ENCODE peak calls at places on chromosomes 11 and 22, in four cellular contexts. One of them, this sample, is unnamed.
A peak's percentile ranks its signal among the peaks of the same experiment; 100 is the strongest.

GRCh38 chr22:21977814-21978213 is 4.8 kb downstream of the TOP3B start:
- DNase-seq in cardiac muscle cell: no peak
- DNase-seq in keratinocyte: no peak
- DNase-seq in psoas muscle: no peak
- DNase-seq in this sample: no peak

GRCh38 chr22:17931400-17931825 is 92.9 kb downstream of the MICAL3 start:
- DNase-seq in psoas muscle: peak; percentile 64
- DNase-seq in keratinocyte: no peak
- DNase-seq in cardiac muscle cell: no peak
- DNase-seq in this sample: no peak

GRCh38 chr11:2982214-2982613 is 9.9 kb downstream of the NAP1L4 start:
- DNase-seq in keratinocyte: no peak
- DNase-seq in cardiac muscle cell: no peak
- DNase-seq in psoas muscle: no peak
- DNase-seq in this sample: no peak

GRCh38 chr22:45413368-45414211 is at the start of the genes RIBC2 and SMC1B:
- DNase-seq in cardiac muscle cell: peak; percentile 87
- DNase-seq in psoas muscle: peak; percentile 72
- DNase-seq in keratinocyte: peak; percentile 30
- DNase-seq in this sample: peak; percentile 79

GRCh38 chr11:133531971-133532651 is at the start of gene OPCML:
- DNase-seq in cardiac muscle cell: no peak
- DNase-seq in psoas muscle: no peak
- DNase-seq in keratinocyte: no peak
- DNase-seq in this sample: no peak

GRCh38 chr11:45650166-45651095 is 15.0 kb downstream of the CHST1 start:
- DNase-seq in keratinocyte: no peak
- DNase-seq in cardiac muscle cell: no peak
- DNase-seq in psoas muscle: no peak
- DNase-seq in this sample: no peak

GRCh38 chr11:74465291-74465708 is 2.0 kb downstream of the KCNE3 start:
- DNase-seq in cardiac muscle cell: no peak
- DNase-seq in keratinocyte: no peak
- DNase-seq in psoas muscle: no peak
- DNase-seq in this sample: no peak

GRCh38 chr11:44775366-44776356 is 48.9 kb downstream of the TSPAN18 start:
- DNase-seq in keratinocyte: peak; percentile 4
- DNase-seq in psoas muscle: peak; percentile 48
- DNase-seq in cardiac muscle cell: peak; percentile 61
- DNase-seq in this sample: no peak

GRCh38 chr11:105109855-105110750 is 29.5 kb downstream of the CARD18 start:
- DNase-seq in keratinocyte: no peak
- DNase-seq in cardiac muscle cell: peak; percentile 76
- DNase-seq in psoas muscle: no peak
- DNase-seq in this sample: peak; percentile 9

GRCh38 chr22:39800790-39801540 is 92.6 kb downstream of the ENTHD1 start:
- DNase-seq in cardiac muscle cell: no peak
- DNase-seq in keratinocyte: no peak
- DNase-seq in psoas muscle: no peak
- DNase-seq in this sample: no peak

GRCh38 chr22:19429950-19430889 is 1.3 kb downstream of the HIRA start:
- DNase-seq in keratinocyte: no peak
- DNase-seq in psoas muscle: peak; percentile 41
- DNase-seq in cardiac muscle cell: peak; percentile 82
- DNase-seq in this sample: peak; percentile 65

GRCh38 chr11:46416656-46417055 is 25.1 kb upstream of the CHRM4 start:
- DNase-seq in psoas muscle: no peak
- DNase-seq in cardiac muscle cell: no peak
- DNase-seq in keratinocyte: no peak
- DNase-seq in this sample: no peak

GRCh38 chr11:61682093-61682732 is 2.0 kb downstream of the DAGLA start:
- DNase-seq in cardiac muscle cell: no peak
- DNase-seq in psoas muscle: peak; percentile 81
- DNase-seq in keratinocyte: no peak
- DNase-seq in this sample: no peak

GRCh38 chr11:57484141-57484710 is 23.9 kb downstream of the RTN4RL2 start:
- DNase-seq in psoas muscle: no peak
- DNase-seq in cardiac muscle cell: no peak
- DNase-seq in keratinocyte: no peak
- DNase-seq in this sample: no peak

GRCh38 chr22:36797988-36798670 is 18.7 kb downstream of the PVALB start:
- DNase-seq in psoas muscle: no peak
- DNase-seq in keratinocyte: no peak
- DNase-seq in cardiac muscle cell: no peak
- DNase-seq in this sample: no peak

GRCh38 chr22:30733081-30733680 is 38.5 kb downstream of the OSBP2 start:
- DNase-seq in keratinocyte: no peak
- DNase-seq in psoas muscle: no peak
- DNase-seq in cardiac muscle cell: peak; percentile 75
- DNase-seq in this sample: peak; percentile 79

GRCh38 chr11:38300570-38300969 is 1702.5 kb upstream of the RAG2 start:
- DNase-seq in cardiac muscle cell: no peak
- DNase-seq in psoas muscle: no peak
- DNase-seq in keratinocyte: no peak
- DNase-seq in this sample: no peak

GRCh38 chr11:37926772-37927171 is 1328.7 kb upstream of the RAG2 start:
- DNase-seq in keratinocyte: no peak
- DNase-seq in cardiac muscle cell: no peak
- DNase-seq in psoas muscle: no peak
- DNase-seq in this sample: no peak

GRCh38 chr11:57476223-57476882 is 16.0 kb downstream of the RTN4RL2 start:
- DNase-seq in keratinocyte: no peak
- DNase-seq in cardiac muscle cell: no peak
- DNase-seq in psoas muscle: peak; percentile 59
- DNase-seq in this sample: no peak

GRCh38 chr11:7520011-7520942 is 6.5 kb downstream of the PPFIBP2 start:
- DNase-seq in keratinocyte: no peak
- DNase-seq in cardiac muscle cell: no peak
- DNase-seq in psoas muscle: no peak
- DNase-seq in this sample: no peak

GRCh38 chr11:131760191-131760951 is 390.0 kb downstream of the NTM start:
- DNase-seq in cardiac muscle cell: peak; percentile 91
- DNase-seq in psoas muscle: no peak
- DNase-seq in keratinocyte: no peak
- DNase-seq in this sample: peak; percentile 78

GRCh38 chr11:35404397-35404775 is 15.0 kb downstream of the SLC1A2 start:
- DNase-seq in keratinocyte: no peak
- DNase-seq in cardiac muscle cell: peak; percentile 41
- DNase-seq in psoas muscle: no peak
- DNase-seq in this sample: peak; percentile 42
- TF ChIP-seq CTCF in keratinocyte: peak; percentile 66
- TF ChIP-seq CTCF in cardiac muscle cell: peak; percentile 59
- TF ChIP-seq CTCF in psoas muscle: peak; percentile 38
- TF ChIP-seq CTCF in this sample: peak; percentile 63

DNA sequence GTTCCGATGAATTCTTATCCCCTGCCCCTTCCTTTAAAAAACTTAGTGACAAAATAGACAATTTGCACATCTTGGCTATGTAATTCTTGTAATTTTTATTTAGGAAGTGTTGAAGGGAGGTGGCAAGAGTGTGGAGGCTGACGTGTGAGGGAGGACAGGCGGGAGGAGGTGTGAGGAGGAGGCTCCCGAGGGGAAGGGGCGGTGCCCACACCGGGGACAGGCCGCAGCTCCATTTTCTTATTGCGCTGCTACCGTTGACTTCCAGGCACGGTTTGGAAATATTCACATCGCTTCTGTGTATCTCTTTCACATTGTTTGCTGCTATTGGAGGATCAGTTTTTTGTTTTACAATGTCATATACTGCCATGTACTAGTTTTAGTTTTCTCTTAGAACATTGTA is 12.0 kb downstream of the CCND1 start:
- DNase-seq in psoas muscle: no peak
- DNase-seq in cardiac muscle cell: no peak
- DNase-seq in keratinocyte: no peak
- DNase-seq in this sample: no peak
- H3K4me3 ChIP-seq in psoas muscle: no peak overlapping the region
- H3K4me3 ChIP-seq in cardiac muscle cell: no peak overlapping the region
- H3K4me3 ChIP-seq in keratinocyte: no peak overlapping the region
- H3K4me3 ChIP-seq in this sample: no peak overlapping the region

GRCh38 chr22:23888615-23889401 is 5.4 kb upstream of the MIF start:
- DNase-seq in keratinocyte: no peak
- DNase-seq in cardiac muscle cell: peak; percentile 62
- DNase-seq in psoas muscle: no peak
- DNase-seq in this sample: peak; percentile 27
- TF ChIP-seq CTCF in keratinocyte: peak; percentile 32
- TF ChIP-seq CTCF in cardiac muscle cell: peak; percentile 31
- TF ChIP-seq CTCF in psoas muscle: no peak
- TF ChIP-seq CTCF in this sample: no peak

DNA sequence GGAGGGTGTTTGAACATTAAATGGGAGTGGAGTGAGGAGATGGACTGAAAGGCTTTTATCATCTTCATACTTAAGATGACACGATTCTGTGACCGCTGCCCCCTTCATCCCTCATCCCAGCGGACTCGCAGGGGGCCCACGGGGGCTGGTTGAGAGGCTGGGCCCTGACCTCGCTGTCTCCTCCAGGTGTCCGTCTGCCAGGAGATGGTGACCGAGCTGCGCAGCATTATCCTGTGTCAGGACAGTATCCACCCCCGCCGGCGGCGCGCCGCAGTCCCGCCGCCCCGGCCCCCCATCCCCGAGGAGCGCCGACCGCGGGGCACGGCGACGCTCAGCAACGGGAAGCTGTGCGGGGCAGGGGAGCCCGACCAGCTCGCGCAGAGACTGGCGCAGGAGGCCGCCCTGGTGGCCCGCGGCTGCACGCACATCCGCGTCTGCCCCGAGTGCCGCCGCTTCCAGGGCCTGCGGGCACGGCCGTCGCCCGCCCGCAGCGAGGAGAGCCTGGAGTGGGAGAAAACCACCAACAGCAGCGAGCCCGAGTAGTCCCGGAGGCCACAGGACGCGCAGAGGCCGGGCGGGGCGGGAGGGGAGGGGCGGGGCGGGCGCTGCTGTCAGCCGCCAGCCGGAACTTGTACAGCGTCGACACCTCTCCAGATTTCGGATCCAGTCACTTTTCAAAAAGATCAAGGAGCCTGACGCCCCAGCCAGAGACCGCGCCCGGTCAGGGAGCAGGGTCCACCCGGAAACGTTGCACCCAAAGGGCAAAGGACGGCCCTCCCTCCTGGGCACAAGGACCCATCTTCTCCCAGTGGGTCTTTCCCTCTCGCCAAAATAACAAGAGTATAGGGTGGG is 38.0 kb upstream of the TBCEL start:
- DNase-seq in psoas muscle: peak; percentile 48
- DNase-seq in cardiac muscle cell: peak; percentile 72
- DNase-seq in keratinocyte: peak; percentile 9
- DNase-seq in this sample: peak; percentile 20
- H3K4me3 ChIP-seq in psoas muscle: peak overlapping the region; percentile 63
- H3K4me3 ChIP-seq in cardiac muscle cell: peak overlapping the region; percentile 35
- H3K4me3 ChIP-seq in keratinocyte: peak overlapping the region; percentile 32
- H3K4me3 ChIP-seq in this sample: peak overlapping the region; percentile 12

GRCh38 chr11:115433376-115433775 is 70.8 kb downstream of the CADM1 start:
- DNase-seq in cardiac muscle cell: no peak
- DNase-seq in psoas muscle: no peak
- DNase-seq in keratinocyte: no peak
- DNase-seq in this sample: no peak

GRCh38 chr11:115439385-115439784 is 64.8 kb downstream of the CADM1 start:
- DNase-seq in cardiac muscle cell: no peak
- DNase-seq in psoas muscle: no peak
- DNase-seq in keratinocyte: no peak
- DNase-seq in this sample: peak; percentile 43

DNA sequence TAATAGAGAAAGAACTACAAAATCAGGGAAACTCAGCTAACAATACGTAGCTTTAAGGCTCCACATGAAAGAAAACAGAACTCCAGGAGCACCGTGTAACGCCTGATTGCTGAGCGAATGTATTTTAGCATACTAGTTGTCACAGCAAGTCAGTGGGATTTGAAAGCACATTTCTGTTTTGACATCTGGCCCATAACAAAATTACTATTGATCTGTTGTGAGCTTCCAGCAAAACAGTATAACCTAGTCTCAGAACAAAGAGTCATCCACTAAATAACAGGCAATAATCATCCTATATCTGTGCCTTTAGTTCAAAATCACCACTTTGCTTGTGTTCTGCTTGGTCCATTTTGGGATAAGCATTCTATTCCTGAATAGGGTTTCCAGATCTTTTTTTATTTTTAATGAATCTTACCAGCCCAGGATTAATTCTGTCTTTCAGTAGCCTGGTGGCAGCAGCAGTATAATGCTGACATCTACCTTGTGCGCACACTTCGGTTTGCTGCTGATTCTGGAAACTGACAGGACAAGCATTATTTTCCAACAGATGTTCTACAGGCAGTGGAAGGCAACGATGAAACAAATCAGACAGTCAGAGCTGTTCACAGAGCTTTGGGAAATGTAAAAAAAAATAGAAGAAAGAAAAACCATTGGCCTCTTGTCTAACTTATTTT is 66.2 kb downstream of the CADM1 start:
- DNase-seq in keratinocyte: no peak
- DNase-seq in cardiac muscle cell: no peak
- DNase-seq in psoas muscle: no peak
- DNase-seq in this sample: no peak
- TF ChIP-seq CTCF in keratinocyte: no peak
- TF ChIP-seq CTCF in cardiac muscle cell: no peak
- TF ChIP-seq CTCF in psoas muscle: no peak
- TF ChIP-seq CTCF in this sample: no peak

GRCh38 chr11:23022854-23023253 is 162.6 kb upstream of the CCDC179 start:
- DNase-seq in psoas muscle: no peak
- DNase-seq in cardiac muscle cell: no peak
- DNase-seq in keratinocyte: no peak
- DNase-seq in this sample: no peak
- H3K4me3 ChIP-seq in psoas muscle: no peak overlapping the region
- H3K4me3 ChIP-seq in cardiac muscle cell: no peak overlapping the region
- H3K4me3 ChIP-seq in keratinocyte: no peak overlapping the region
- H3K4me3 ChIP-seq in this sample: no peak overlapping the region

GRCh38 chr11:126804363-126804762 is 196.2 kb downstream of the KIRREL3 start:
- DNase-seq in cardiac muscle cell: no peak
- DNase-seq in keratinocyte: no peak
- DNase-seq in psoas muscle: no peak
- DNase-seq in this sample: no peak

GRCh38 chr11:126809514-126810289 is 190.9 kb downstream of the KIRREL3 start:
- DNase-seq in keratinocyte: no peak
- DNase-seq in cardiac muscle cell: no peak
- DNase-seq in psoas muscle: no peak
- DNase-seq in this sample: no peak

DNA sequence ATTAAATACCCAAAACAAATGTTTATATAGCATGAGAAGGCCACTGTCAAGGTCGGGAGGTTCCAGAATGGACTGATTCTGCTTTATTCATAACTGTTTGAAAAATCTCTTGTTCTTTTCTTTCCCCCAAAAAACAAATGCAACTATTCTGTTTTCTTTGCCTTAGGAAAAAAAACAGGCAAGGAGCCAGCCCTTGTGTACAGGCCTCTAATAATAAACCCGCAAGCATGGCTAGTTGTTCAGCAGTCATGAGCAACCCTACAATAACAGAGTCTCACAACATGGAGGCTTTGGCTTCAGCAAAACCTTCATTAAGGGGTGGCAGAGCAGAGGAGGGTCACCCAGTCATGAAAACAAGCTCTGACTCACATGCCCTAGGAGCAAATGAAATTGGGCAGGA is 191.7 kb downstream of the KIRREL3 start:
- DNase-seq in psoas muscle: no peak
- DNase-seq in cardiac muscle cell: no peak
- DNase-seq in keratinocyte: no peak
- DNase-seq in this sample: peak; percentile 19
- TF ChIP-seq CTCF in psoas muscle: no peak
- TF ChIP-seq CTCF in cardiac muscle cell: no peak
- TF ChIP-seq CTCF in keratinocyte: no peak
- TF ChIP-seq CTCF in this sample: no peak

This sample was measured in astrocyte of the spinal cord.